ENCODE peak calls at places on chromosome 7, in five cellular contexts. One of them, this sample, is unnamed.

GRCh38 chr7:42128703-42129102 is 108.3 kb downstream of the GLI3 start:
- DNase-seq in tibial nerve: no peak
- DNase-seq in upper lobe of left lung: no peak
- DNase-seq in A549: peak
- DNase-seq in H1: no peak
- DNase-seq in this sample: no peak

GRCh38 chr7:9796241-9796640 is 1177.4 kb upstream of the PHF14 start:
- DNase-seq in A549: no peak
- DNase-seq in tibial nerve: no peak
- DNase-seq in upper lobe of left lung: no peak
- DNase-seq in H1: no peak
- DNase-seq in this sample: no peak

GRCh38 chr7:66697451-66698438 is 42.8 kb upstream of the RABGEF1 start:
- DNase-seq in tibial nerve: no peak
- DNase-seq in A549: no peak
- DNase-seq in H1: no peak
- DNase-seq in upper lobe of left lung: no peak
- DNase-seq in this sample: no peak

GRCh38 chr7:102106625-102107024 is 180.0 kb upstream of the SH2B2 start:
- DNase-seq in A549: no peak
- DNase-seq in tibial nerve: no peak
- DNase-seq in upper lobe of left lung: no peak
- DNase-seq in H1: peak
- DNase-seq in this sample: no peak

GRCh38 chr7:66696774-66697191 is 43.8 kb upstream of the RABGEF1 start:
- DNase-seq in upper lobe of left lung: no peak
- DNase-seq in A549: peak
- DNase-seq in H1: no peak
- DNase-seq in tibial nerve: peak
- DNase-seq in this sample: no peak

GRCh38 chr7:157514306-157514705 is 177.5 kb downstream of the DNAJB6 start:
- DNase-seq in tibial nerve: no peak
- DNase-seq in A549: no peak
- DNase-seq in upper lobe of left lung: peak
- DNase-seq in H1: no peak
- DNase-seq in this sample: no peak

GRCh38 chr7:132455306-132455705 is 121.0 kb downstream of the PLXNA4 start:
- DNase-seq in A549: no peak
- DNase-seq in H1: no peak
- DNase-seq in upper lobe of left lung: no peak
- DNase-seq in tibial nerve: no peak
- DNase-seq in this sample: no peak

GRCh38 chr7:7384228-7384627 is 151.4 kb downstream of the COL28A1 start:
- DNase-seq in A549: no peak
- DNase-seq in H1: no peak
- DNase-seq in upper lobe of left lung: no peak
- DNase-seq in tibial nerve: no peak
- DNase-seq in this sample: no peak

GRCh38 chr7:148906707-148907498 is 22.8 kb upstream of the EZH2 start:
- DNase-seq in tibial nerve: no peak
- DNase-seq in H1: no peak
- DNase-seq in A549: no peak
- DNase-seq in upper lobe of left lung: no peak
- DNase-seq in this sample: no peak

GRCh38 chr7:149313981-149314380 is 52.0 kb downstream of the ZNF783 start:
- DNase-seq in A549: no peak
- DNase-seq in tibial nerve: no peak
- DNase-seq in upper lobe of left lung: no peak
- DNase-seq in H1: no peak
- DNase-seq in this sample: no peak

GRCh38 chr7:92763636-92764423 is 72.5 kb downstream of the CDK6 start:
- DNase-seq in upper lobe of left lung: no peak
- DNase-seq in A549: peak
- DNase-seq in tibial nerve: no peak
- DNase-seq in H1: peak
- DNase-seq in this sample: no peak

GRCh38 chr7:22433710-22434460 is 66.1 kb downstream of the STEAP1B start:
- DNase-seq in H1: no peak
- DNase-seq in tibial nerve: no peak
- DNase-seq in A549: no peak
- DNase-seq in upper lobe of left lung: no peak
- DNase-seq in this sample: no peak

GRCh38 chr7:5212633-5213285 is 22.7 kb downstream of the WIPI2 start:
- DNase-seq in A549: no peak
- DNase-seq in upper lobe of left lung: no peak
- DNase-seq in tibial nerve: no peak
- DNase-seq in H1: no peak
- DNase-seq in this sample: peak

GRCh38 chr7:128932862-128933821 is 4.6 kb upstream of the IRF5 start:
- DNase-seq in tibial nerve: no peak
- DNase-seq in H1: no peak
- DNase-seq in upper lobe of left lung: no peak
- DNase-seq in A549: no peak
- DNase-seq in this sample: no peak

GRCh38 chr7:85074016-85074415 is 112.8 kb downstream of the SEMA3D start:
- DNase-seq in upper lobe of left lung: no peak
- DNase-seq in tibial nerve: no peak
- DNase-seq in A549: no peak
- DNase-seq in H1: no peak
- DNase-seq in this sample: no peak

GRCh38 chr7:157690058-157690832 is 353.4 kb downstream of the DNAJB6 start:
- DNase-seq in A549: no peak
- DNase-seq in tibial nerve: no peak
- DNase-seq in upper lobe of left lung: no peak
- DNase-seq in H1: peak
- DNase-seq in this sample: no peak

GRCh38 chr7:99249985-99250575 is 22.6 kb upstream of the MYH16 start:
- DNase-seq in H1: no peak
- DNase-seq in tibial nerve: no peak
- DNase-seq in upper lobe of left lung: no peak
- DNase-seq in A549: no peak
- DNase-seq in this sample: no peak

GRCh38 chr7:99243751-99244337 is 28.8 kb upstream of the MYH16 start:
- DNase-seq in A549: no peak
- DNase-seq in H1: no peak
- DNase-seq in upper lobe of left lung: no peak
- DNase-seq in tibial nerve: no peak
- DNase-seq in this sample: no peak

GRCh38 chr7:99248391-99249067 is 24.1 kb upstream of the MYH16 start:
- DNase-seq in A549: no peak
- DNase-seq in tibial nerve: no peak
- DNase-seq in H1: no peak
- DNase-seq in upper lobe of left lung: no peak
- DNase-seq in this sample: no peak

GRCh38 chr7:99242667-99243066 is 30.0 kb upstream of the MYH16 start:
- DNase-seq in A549: no peak
- DNase-seq in tibial nerve: no peak
- DNase-seq in upper lobe of left lung: no peak
- DNase-seq in H1: no peak
- DNase-seq in this sample: no peak

GRCh38 chr7:99244942-99245341 is 27.7 kb upstream of the MYH16 start:
- DNase-seq in tibial nerve: no peak
- DNase-seq in A549: no peak
- DNase-seq in H1: no peak
- DNase-seq in upper lobe of left lung: no peak
- DNase-seq in this sample: no peak
- H3K27ac ChIP-seq in tibial nerve: no peak
- H3K27ac ChIP-seq in A549: no peak
- H3K27ac ChIP-seq in H1: no peak
- H3K27ac ChIP-seq in upper lobe of left lung: no peak
- H3K27ac ChIP-seq in this sample: no peak

DNA sequence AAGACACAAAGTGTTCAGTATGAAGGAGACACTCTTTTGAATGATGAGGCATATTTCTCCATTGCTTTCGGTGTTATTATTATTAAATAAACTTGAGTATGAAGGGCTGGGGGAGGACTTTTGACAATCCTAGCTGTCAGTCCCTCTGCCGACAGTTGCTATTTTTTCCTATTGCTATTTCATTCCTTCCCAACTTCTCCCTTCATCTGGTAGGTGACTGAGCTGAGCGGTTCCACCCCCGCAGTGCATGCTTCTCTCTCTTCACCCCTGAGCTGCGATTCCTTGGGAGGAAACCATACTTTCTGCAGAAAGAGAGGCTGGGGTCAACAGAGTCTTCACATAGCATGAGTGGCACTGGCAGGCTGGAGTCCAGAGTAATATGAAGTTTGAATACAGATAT is 261.2 kb upstream of the TAC1 start:
- DNase-seq in A549: no peak
- DNase-seq in H1: no peak
- DNase-seq in upper lobe of left lung: no peak
- DNase-seq in tibial nerve: no peak
- DNase-seq in this sample: no peak
- TF ChIP-seq EP300 in A549: no peak
- TF ChIP-seq EP300 in H1: no peak
- TF ChIP-seq EP300 in upper lobe of left lung: no peak
- TF ChIP-seq EP300 in tibial nerve: no peak
- TF ChIP-seq EP300 in this sample: no peak

GRCh38 chr7:131224996-131225395 is 102.7 kb upstream of the MKLN1 start:
- DNase-seq in upper lobe of left lung: no peak
- DNase-seq in H1: no peak
- DNase-seq in tibial nerve: no peak
- DNase-seq in A549: no peak
- DNase-seq in this sample: no peak
- H3K27ac ChIP-seq in upper lobe of left lung: peak
- H3K27ac ChIP-seq in H1: no peak
- H3K27ac ChIP-seq in tibial nerve: peak
- H3K27ac ChIP-seq in A549: peak
- H3K27ac ChIP-seq in this sample: no peak

DNA sequence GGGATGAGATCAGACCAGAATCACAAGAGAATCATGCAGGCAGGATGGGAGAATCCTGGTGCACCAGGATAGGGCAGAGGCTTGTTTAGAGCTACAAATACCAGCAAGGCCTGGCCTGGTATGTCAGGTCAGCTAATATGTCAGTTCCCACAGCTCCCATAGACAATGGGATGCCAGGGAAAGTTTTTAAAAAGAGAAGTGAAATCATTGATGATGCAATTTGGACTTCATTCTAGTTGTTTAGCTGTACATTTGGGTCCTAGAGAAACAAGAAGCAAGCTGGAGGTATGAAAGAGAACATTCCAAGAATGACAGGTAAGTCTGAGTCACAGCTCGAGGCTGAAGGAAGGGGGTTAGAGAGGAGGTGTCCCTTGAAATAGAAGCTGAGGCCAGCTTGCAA is 45.2 kb downstream of the GPR141 start:
- DNase-seq in tibial nerve: no peak
- DNase-seq in upper lobe of left lung: no peak
- DNase-seq in A549: no peak
- DNase-seq in H1: no peak
- DNase-seq in this sample: no peak
- TF ChIP-seq EP300 in tibial nerve: no peak
- TF ChIP-seq EP300 in upper lobe of left lung: no peak
- TF ChIP-seq EP300 in A549: no peak
- TF ChIP-seq EP300 in H1: no peak
- TF ChIP-seq EP300 in this sample: no peak

This sample was measured in ovary.